ENCODE peak calls at places on chromosomes 2 and 18, in seven cellular contexts. Q, L, V, N, I, O and T are unnamed samples.

GRCh38 chr2:127092951-127093516 is 13.9 kb downstream of the BIN1 start:
- DNase-seq in N (no peak), V (no peak), O (no peak), L (no peak), Q (no peak), I (no peak), T (no peak)

GRCh38 chr2:100606740-100607343 is 44.0 kb downstream of the PDCL3 start:
- DNase-seq in O (peak; percentile 39), N (peak; percentile 46), L (no peak), Q (peak; percentile 54), V (peak; percentile 36), I (no peak), T (peak; percentile 66)

GRCh38 chr2:163713534-163714311 is 22.1 kb downstream of the FIGN start:
- DNase-seq in O (peak; percentile 24), I (no peak), Q (no peak), V (peak; percentile 71), L (no peak), N (no peak), T (no peak)

GRCh38 chr18:35871337-35871736 is 101.1 kb upstream of the RMP24 start:
- DNase-seq in Q (no peak), V (no peak), N (no peak), I (no peak), L (no peak), O (no peak), T (no peak)

GRCh38 chr2:14354231-14354630 is 278.3 kb upstream of the LRATD1 start:
- DNase-seq in N (no peak), L (no peak), I (no peak), V (no peak), O (no peak), Q (no peak), T (no peak)

GRCh38 chr2:27870724-27871123 is 19.5 kb downstream of the RBKS start:
- DNase-seq in I (no peak), L (no peak), O (no peak), N (no peak), V (no peak), Q (peak; percentile 21), T (no peak)

GRCh38 chr2:171416009-171416926 is 17.5 kb downstream of the METTL8 start:
- DNase-seq in I (peak; percentile 96), O (peak; percentile 93), N (peak; percentile 97), V (peak; percentile 89), Q (peak; percentile 98), L (peak; percentile 41), T (peak; percentile 98)

GRCh38 chr2:223736488-223736887 is 100.9 kb downstream of the AP1S3 start:
- DNase-seq in L (no peak), Q (no peak), V (no peak), O (no peak), I (no peak), N (no peak), T (no peak)

GRCh38 chr2:168189835-168190426 is 57.5 kb downstream of the STK39 start:
- DNase-seq in O (peak; percentile 67), I (no peak), L (no peak), Q (peak; percentile 82), N (peak; percentile 78), V (no peak), T (peak; percentile 58)

GRCh38 chr2:228447266-228447915 is 265.9 kb upstream of the SPHKAP start:
- DNase-seq in I (no peak), O (no peak), Q (no peak), N (no peak), L (no peak), V (no peak), T (no peak)

GRCh38 chr2:105504459-105504858 is 105.6 kb upstream of the FHL2 start:
- DNase-seq in Q (peak; percentile 12), O (peak; percentile 32), V (no peak), I (no peak), L (no peak), N (no peak), T (no peak)

GRCh38 chr2:49780949-49781348 is 626.6 kb upstream of the FSHR start:
- DNase-seq in V (no peak), N (no peak), Q (no peak), I (no peak), O (no peak), L (no peak), T (no peak)

GRCh38 chr2:44529448-44529847 is 167.7 kb downstream of the CAMKMT start:
- DNase-seq in O (no peak), Q (no peak), I (no peak), N (no peak), L (no peak), V (no peak), T (peak; percentile 21)

GRCh38 chr18:77042583-77042982 is 90.0 kb downstream of the MBP start:
- DNase-seq in V (no peak), O (no peak), N (no peak), I (peak; percentile 54), L (no peak), Q (no peak), T (no peak)

GRCh38 chr2:67340118-67341011 is 56.8 kb upstream of the ETAA1 start:
- DNase-seq in V (peak; percentile 78), L (no peak), N (no peak), Q (no peak), I (no peak), O (no peak), T (no peak)

GRCh38 chr2:60964651-60965513 is 52.6 kb upstream of the PEX13 start:
- DNase-seq in L (no peak), V (no peak), Q (no peak), O (no peak), N (no peak), I (no peak), T (no peak)

GRCh38 chr2:224449212-224450147 is 47.6 kb upstream of the FAM124B start:
- DNase-seq in L (no peak), N (peak; percentile 23), V (no peak), I (no peak), Q (peak; percentile 31), O (no peak), T (peak; percentile 43)

GRCh38 chr2:73999881-74000597 is 15.3 kb downstream of the TET3 start:
- DNase-seq in O (no peak), N (peak; percentile 27), L (no peak), I (no peak), Q (no peak), V (no peak), T (peak; percentile 65)

GRCh38 chr2:158512323-158512722 is 55.6 kb downstream of the PKP4 start:
- DNase-seq in N (no peak), Q (no peak), L (no peak), V (no peak), I (no peak), O (no peak), T (no peak)

DNA sequence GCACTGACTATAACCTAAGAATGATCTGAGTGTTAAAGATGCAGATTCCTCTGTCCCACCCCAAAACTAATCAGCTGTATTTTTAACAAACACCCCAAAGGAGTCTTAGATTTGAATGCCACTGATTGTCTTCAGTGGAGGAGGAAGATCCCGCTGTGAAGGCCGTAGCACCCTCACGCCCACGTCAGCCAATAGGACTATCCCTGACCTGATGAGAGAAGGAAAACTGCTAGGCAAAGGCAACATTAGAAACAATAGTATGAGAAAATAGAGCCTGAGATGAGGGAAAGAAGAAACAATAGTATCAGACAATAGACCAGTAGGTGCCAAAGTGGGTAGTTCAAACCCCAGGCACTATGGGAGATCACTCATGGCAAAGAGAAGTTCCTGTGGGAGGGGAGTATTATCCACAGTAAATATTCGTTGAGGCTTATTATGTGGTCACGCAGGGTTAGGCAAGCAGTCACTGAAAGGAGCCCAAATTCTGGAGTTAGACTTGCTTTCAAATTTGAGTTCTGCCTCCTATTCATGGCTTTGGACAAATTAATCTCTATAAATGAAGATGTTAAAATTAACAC is 2.8 kb downstream of the PCBP1 start:
- DNase-seq in L (peak; percentile 62), I (peak; percentile 69), V (no peak), O (no peak), N (no peak), Q (no peak), T (no peak)
- H3K4me3 ChIP-seq in L (peak overlapping the region; percentile 60), I (no peak overlapping the region), V (no peak overlapping the region), O (peak overlapping the region; percentile 86), N (peak overlapping the region; percentile 96), Q (no peak overlapping the region), T (peak overlapping the region; percentile 75)

DNA sequence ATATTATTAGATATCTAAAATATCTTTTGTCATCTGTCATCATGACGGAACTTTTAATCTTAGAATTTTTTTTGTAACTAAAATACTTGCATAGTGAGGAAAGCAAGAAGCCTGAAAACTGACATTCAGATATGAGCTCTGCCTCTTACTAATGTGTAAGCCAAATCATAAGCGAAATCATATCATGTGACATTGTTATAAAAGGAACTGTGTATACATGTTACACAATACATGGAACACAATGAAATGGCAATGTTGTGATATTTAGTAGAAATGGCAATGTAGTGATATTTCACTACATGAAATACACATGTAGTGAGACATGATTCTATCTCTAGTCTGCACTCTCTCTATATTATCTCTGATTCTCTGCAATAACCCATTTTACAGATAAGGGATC is 1016.4 kb upstream of the PIK3C3 start:
- DNase-seq in N (no peak), I (no peak), V (no peak), L (no peak), Q (no peak), O (no peak), T (no peak)
- TF ChIP-seq CTCF in N (no peak), I (no peak), V (no peak), L (no peak), Q (no peak), O (no peak), T (no peak)

GRCh38 chr2:72916743-72917137 is 579 bp upstream of the EMX1 start:
- DNase-seq in I (peak; percentile 70), N (no peak), Q (no peak), V (no peak), O (no peak), L (no peak), T (no peak)
- H3K4me3 ChIP-seq in I (no peak overlapping the region), N (no peak overlapping the region), Q (no peak overlapping the region), V (no peak overlapping the region), O (no peak overlapping the region), L (no peak overlapping the region), T (no peak overlapping the region)

GRCh38 chr2:183232161-183232865 is 108.1 kb downstream of the NUP35 start:
- DNase-seq in O (no peak), I (no peak), Q (peak; percentile 35), N (no peak), V (no peak), L (no peak), T (peak; percentile 12)
- TF ChIP-seq CTCF in O (no peak), I (no peak), Q (no peak), N (no peak), V (no peak), L (no peak), T (no peak)

GRCh38 chr2:229629039-229629438 is 85.3 kb downstream of the DNER start:
- DNase-seq in V (no peak), O (no peak), I (no peak), Q (no peak), L (no peak), N (no peak), T (no peak)
- H3K4me3 ChIP-seq in V (no peak overlapping the region), O (no peak overlapping the region), I (no peak overlapping the region), Q (no peak overlapping the region), L (no peak overlapping the region), N (no peak overlapping the region), T (no peak overlapping the region)